ENCODE peak calls at places on chromosomes 4 and X, in six cellular contexts. I is testis; N is GM12864; E is CD4-positive, CD25-positive, alpha-beta regulatory T cell; B is sigmoid colon; S is thoracic aorta. X is an unnamed sample.

GRCh38 chr4:150244600-150244999 is 166.4 kb downstream of the DCLK2 start:
- DNase-seq in I (no peak), N (no peak), E (no peak), B (no peak), S (no peak), X (no peak)

GRCh38 chr4:37748546-37748945 is 62.4 kb upstream of the RELL1 start:
- DNase-seq in I (no peak), N (no peak), E (no peak), B (no peak), S (no peak), X (no peak)

GRCh38 chr4:124322234-124322831 is 390.2 kb downstream of the ANKRD50 start:
- DNase-seq in I (no peak), N (no peak), E (no peak), B (no peak), S (no peak), X (no peak)

GRCh38 chrX:118761950-118762725 is 34.7 kb downstream of the IL13RA1 start:
- DNase-seq in I (no peak), N (no peak), E (no peak), B (no peak), S (no peak), X (no peak)

GRCh38 chr4:147548251-147548650 is 67.4 kb downstream of the EDNRA start:
- DNase-seq in I (no peak), N (no peak), E (no peak), B (no peak), S (no peak), X (no peak)

GRCh38 chr4:60992037-60992436 is 208.1 kb upstream of the ADGRL3 start:
- DNase-seq in I (no peak), N (no peak), E (no peak), B (no peak), S (no peak), X (no peak)

GRCh38 chrX:30659421-30659820 is 6.2 kb downstream of the GK start:
- DNase-seq in I (no peak), N (no peak), E (no peak), B (no peak), S (no peak), X (no peak)

GRCh38 chr4:94274912-94275311 is 67.2 kb downstream of the SMARCAD1 start:
- DNase-seq in I (no peak), N (no peak), E (no peak), B (no peak), S (no peak), X (no peak)

GRCh38 chrX:17635231-17635630 is 102.1 kb upstream of the SCML1 start:
- DNase-seq in I (no peak), N (no peak), E (no peak), B (no peak), S (no peak), X (peak; percentile 28)

GRCh38 chr4:1347410-1347864 is 429 bp downstream of the UVSSA start:
- DNase-seq in I (peak; percentile 72), N (no peak), E (no peak), B (peak; percentile 91), S (peak; percentile 51), X (peak; percentile 76)

GRCh38 chr4:169815606-169816005 is 57.9 kb upstream of the HPF1 start:
- DNase-seq in I (no peak), N (no peak), E (no peak), B (no peak), S (no peak), X (no peak)

GRCh38 chr4:142598132-142598531 is 248.0 kb downstream of the INPP4B start:
- DNase-seq in I (no peak), N (no peak), E (no peak), B (no peak), S (no peak), X (no peak)

GRCh38 chr4:87051121-87051713 is 116.4 kb downstream of the AFF1 start:
- DNase-seq in I (no peak), N (no peak), E (no peak), B (no peak), S (no peak), X (no peak)

GRCh38 chr4:186792994-186793393 is 69.3 kb upstream of the FAT1 start:
- DNase-seq in I (no peak), N (no peak), E (no peak), B (no peak), S (no peak), X (no peak)

GRCh38 chr4:7867701-7868429 is 71.8 kb downstream of the AFAP1 start:
- DNase-seq in I (no peak), N (no peak), E (no peak), B (peak; percentile 33), S (no peak), X (no peak)

GRCh38 chr4:25441519-25442117 is 64.6 kb downstream of the ANAPC4 start:
- DNase-seq in I (peak; percentile 81), N (no peak), E (no peak), B (no peak), S (no peak), X (peak; percentile 79)

GRCh38 chr4:98603683-98604573 is 54.5 kb downstream of the TSPAN5 start:
- DNase-seq in I (no peak), N (no peak), E (no peak), B (no peak), S (no peak), X (no peak)
- H3K4me3 ChIP-seq in I (no peak overlapping the region), N (no peak overlapping the region), E (peak overlapping the region; percentile 73), B (no peak overlapping the region), S (no peak overlapping the region), X (no peak overlapping the region)

GRCh38 chr4:4856071-4857000 is 3.1 kb upstream of the MSX1 start:
- DNase-seq in I (no peak), N (no peak), E (no peak), B (peak; percentile 45), S (no peak), X (no peak)

GRCh38 chr4:4858527-4858926 is 938 bp upstream of the MSX1 start:
- DNase-seq in I (no peak), N (no peak), E (no peak), B (no peak), S (no peak), X (no peak)

GRCh38 chr4:4857809-4858508 is 1.5 kb upstream of the MSX1 start:
- DNase-seq in I (no peak), N (no peak), E (no peak), B (peak; percentile 50), S (no peak), X (no peak)

GRCh38 chr4:4855293-4856070 is 4.0 kb upstream of the MSX1 start:
- DNase-seq in I (no peak), N (no peak), E (no peak), B (no peak), S (no peak), X (no peak)

DNA sequence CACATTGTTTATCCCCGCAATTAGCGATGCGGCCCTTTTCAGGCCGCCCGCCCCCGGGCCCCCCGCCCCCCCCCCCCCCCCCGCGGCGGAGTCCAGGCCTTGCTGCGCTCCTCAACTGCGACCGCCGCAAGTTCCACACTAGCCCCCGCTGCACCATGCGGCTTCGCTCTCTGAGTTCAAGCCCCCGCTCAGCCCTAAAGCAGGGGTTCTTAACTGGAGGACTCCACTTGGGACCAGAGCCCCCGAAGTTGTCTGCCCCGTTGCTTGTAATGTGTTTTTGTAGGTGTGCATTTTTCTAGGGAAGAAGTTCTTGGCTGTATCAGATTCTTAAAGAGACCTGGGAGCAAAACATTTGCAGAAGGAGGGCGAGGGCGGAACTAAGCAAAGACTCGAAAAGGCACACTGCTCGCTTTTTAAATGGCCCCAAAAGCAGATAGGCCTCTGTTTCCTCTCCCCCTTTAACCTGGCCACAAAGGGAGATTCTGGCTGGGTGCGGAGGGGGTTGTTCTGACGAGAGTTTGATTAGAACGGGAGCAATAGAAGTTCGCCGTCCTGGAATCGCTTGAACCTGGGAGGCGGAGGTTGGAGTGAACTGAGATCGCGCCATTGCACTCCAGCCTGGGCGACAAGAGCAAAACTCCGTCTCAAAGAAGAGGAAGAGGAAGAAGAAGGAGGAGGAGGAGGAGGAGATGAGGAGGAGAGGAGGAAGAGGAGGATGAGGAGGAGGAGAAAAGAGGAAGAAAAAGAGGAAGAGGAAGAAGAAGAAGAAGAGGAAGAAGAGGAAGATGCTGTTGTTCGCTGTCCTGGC is 2.3 kb upstream of the MSX1 start:
- DNase-seq in I (no peak), N (no peak), E (no peak), B (peak; percentile 55), S (no peak), X (no peak)
- H3K4me3 ChIP-seq in I (peak overlapping the region; percentile 1), N (no peak overlapping the region), E (no peak overlapping the region), B (peak overlapping the region; percentile 14), S (peak overlapping the region; percentile 70), X (no peak overlapping the region)

GRCh38 chrX:101287402-101287801 is 3.7 kb downstream of the TAF7L start:
- DNase-seq in I (no peak), N (peak; percentile 4), E (no peak), B (no peak), S (no peak), X (no peak)

GRCh38 chrX:101291204-101291603 is at the start of gene TAF7L:
- DNase-seq in I (peak; percentile 63), N (no peak), E (no peak), B (no peak), S (no peak), X (no peak)
- H3K4me3 ChIP-seq in I (peak within 1 kb of the TSS; percentile 61), N (no peak within 1 kb of the TSS), E (no peak within 1 kb of the TSS), B (peak within 1 kb of the TSS; percentile 40), S (peak within 1 kb of the TSS; percentile 49), X (no peak within 1 kb of the TSS)

DNA sequence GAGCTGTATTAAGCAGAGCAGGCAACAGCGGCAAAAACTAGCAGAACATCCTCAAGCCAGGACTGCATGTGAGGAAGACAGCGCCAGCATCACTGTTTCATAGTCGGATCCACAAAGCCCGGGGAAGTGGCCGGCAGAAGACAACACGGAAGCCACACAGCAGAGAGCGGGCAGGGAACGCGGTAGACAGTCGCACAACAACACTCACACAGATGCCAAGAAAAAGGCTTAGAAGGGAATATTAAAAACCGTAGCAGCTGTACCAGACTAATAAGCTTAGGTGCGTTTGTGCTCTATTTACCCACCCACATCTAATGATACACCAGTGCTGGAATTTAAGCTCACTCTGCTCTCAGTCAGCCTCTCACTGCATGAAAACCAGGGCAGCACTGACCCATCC is 16.0 kb downstream of the ZFYVE28 start:
- DNase-seq in I (no peak), N (no peak), E (no peak), B (no peak), S (no peak), X (no peak)
- H3K4me3 ChIP-seq in I (no peak overlapping the region), N (no peak overlapping the region), E (peak overlapping the region; percentile 37), B (peak overlapping the region; percentile 41), S (peak overlapping the region; percentile 50), X (no peak overlapping the region)

X was measured in thyroid gland.